ENCODE peak calls at places on chromosomes 12 and 14, in eight cellular contexts. One of them, this sample, is unnamed.

GRCh38 chr14:85252011-85252410 is 277.9 kb upstream of the FLRT2 start:
- DNase-seq in cardiac muscle cell: peak; percentile 74
- DNase-seq in HCT116: no peak
- DNase-seq in tibial artery: no peak
- DNase-seq in body of pancreas: no peak
- DNase-seq in CD8-positive, alpha-beta T cell: no peak
- DNase-seq in heart left ventricle: no peak
- DNase-seq in neural progenitor cell: no peak
- DNase-seq in this sample: peak; percentile 74

GRCh38 chr12:85759217-85759616 is 77.0 kb downstream of the RASSF9 start:
- DNase-seq in cardiac muscle cell: no peak
- DNase-seq in HCT116: no peak
- DNase-seq in tibial artery: no peak
- DNase-seq in body of pancreas: no peak
- DNase-seq in CD8-positive, alpha-beta T cell: no peak
- DNase-seq in heart left ventricle: no peak
- DNase-seq in neural progenitor cell: no peak
- DNase-seq in this sample: no peak

GRCh38 chr12:3003593-3003992 is 44.4 kb downstream of the TEAD4 start:
- DNase-seq in cardiac muscle cell: no peak
- DNase-seq in HCT116: no peak
- DNase-seq in tibial artery: no peak
- DNase-seq in body of pancreas: peak; percentile 87
- DNase-seq in CD8-positive, alpha-beta T cell: no peak
- DNase-seq in heart left ventricle: no peak
- DNase-seq in neural progenitor cell: no peak
- DNase-seq in this sample: no peak

GRCh38 chr12:93833946-93834345 is 156.8 kb downstream of the CRADD start:
- DNase-seq in cardiac muscle cell: no peak
- DNase-seq in HCT116: no peak
- DNase-seq in tibial artery: no peak
- DNase-seq in body of pancreas: no peak
- DNase-seq in CD8-positive, alpha-beta T cell: no peak
- DNase-seq in heart left ventricle: no peak
- DNase-seq in neural progenitor cell: no peak
- DNase-seq in this sample: no peak

GRCh38 chr14:57390806-57391562 is 598 bp downstream of the NAA30 start:
- DNase-seq in cardiac muscle cell: peak; percentile 41
- DNase-seq in HCT116: no peak
- DNase-seq in tibial artery: peak; percentile 77
- DNase-seq in body of pancreas: peak; percentile 36
- DNase-seq in CD8-positive, alpha-beta T cell: peak; percentile 30
- DNase-seq in heart left ventricle: peak; percentile 42
- DNase-seq in neural progenitor cell: peak; percentile 65
- DNase-seq in this sample: no peak

GRCh38 chr12:104999347-104999685 is 13.2 kb downstream of the NOPCHAP1 start:
- DNase-seq in cardiac muscle cell: no peak
- DNase-seq in HCT116: no peak
- DNase-seq in tibial artery: no peak
- DNase-seq in body of pancreas: no peak
- DNase-seq in CD8-positive, alpha-beta T cell: no peak
- DNase-seq in heart left ventricle: no peak
- DNase-seq in neural progenitor cell: no peak
- DNase-seq in this sample: no peak

GRCh38 chr14:58635041-58635440 is 2.7 kb upstream of the DACT1 start:
- DNase-seq in cardiac muscle cell: no peak
- DNase-seq in HCT116: no peak
- DNase-seq in tibial artery: no peak
- DNase-seq in body of pancreas: no peak
- DNase-seq in CD8-positive, alpha-beta T cell: no peak
- DNase-seq in heart left ventricle: no peak
- DNase-seq in neural progenitor cell: no peak
- DNase-seq in this sample: no peak

GRCh38 chr14:43790681-43791080 is 716.4 kb downstream of the FSCB start:
- DNase-seq in cardiac muscle cell: no peak
- DNase-seq in HCT116: no peak
- DNase-seq in tibial artery: no peak
- DNase-seq in body of pancreas: no peak
- DNase-seq in CD8-positive, alpha-beta T cell: no peak
- DNase-seq in heart left ventricle: no peak
- DNase-seq in neural progenitor cell: no peak
- DNase-seq in this sample: peak; percentile 1

GRCh38 chr14:79658224-79658623 is 553.1 kb downstream of the DIO2 start:
- DNase-seq in cardiac muscle cell: no peak
- DNase-seq in HCT116: no peak
- DNase-seq in tibial artery: no peak
- DNase-seq in body of pancreas: no peak
- DNase-seq in CD8-positive, alpha-beta T cell: no peak
- DNase-seq in heart left ventricle: no peak
- DNase-seq in neural progenitor cell: no peak
- DNase-seq in this sample: no peak

GRCh38 chr12:113359939-113360748 is 1.8 kb downstream of the PLBD2 start:
- DNase-seq in cardiac muscle cell: peak; percentile 11
- DNase-seq in HCT116: no peak
- DNase-seq in tibial artery: no peak
- DNase-seq in body of pancreas: no peak
- DNase-seq in CD8-positive, alpha-beta T cell: no peak
- DNase-seq in heart left ventricle: no peak
- DNase-seq in neural progenitor cell: no peak
- DNase-seq in this sample: no peak

DNA sequence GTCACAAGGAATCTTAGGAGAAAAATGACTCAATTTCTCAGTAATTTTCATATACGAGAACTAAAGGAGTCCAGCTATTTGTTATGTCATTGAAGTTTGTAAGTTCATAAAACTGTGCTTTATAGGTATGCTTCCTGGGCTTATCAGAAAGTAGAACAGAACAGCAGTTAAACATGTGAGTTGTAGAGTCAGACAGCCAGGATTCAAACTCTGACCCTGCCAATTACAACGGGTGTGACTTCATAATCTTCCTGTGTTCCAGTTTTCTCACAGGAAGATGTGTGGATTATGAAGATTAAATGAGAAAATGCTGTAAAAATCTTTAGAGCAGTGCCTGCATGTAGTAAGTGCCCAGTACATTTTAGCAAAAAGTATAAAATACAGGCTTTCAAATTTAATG is 8.9 kb downstream of the TRIM9 start:
- DNase-seq in cardiac muscle cell: no peak
- DNase-seq in HCT116: no peak
- DNase-seq in tibial artery: no peak
- DNase-seq in body of pancreas: no peak
- DNase-seq in CD8-positive, alpha-beta T cell: no peak
- DNase-seq in heart left ventricle: no peak
- DNase-seq in neural progenitor cell: no peak
- DNase-seq in this sample: no peak
- H3K27ac ChIP-seq in cardiac muscle cell: no peak overlapping the region
- H3K27ac ChIP-seq in HCT116: no peak overlapping the region
- H3K27ac ChIP-seq in tibial artery: no peak overlapping the region
- H3K27ac ChIP-seq in body of pancreas: no peak overlapping the region
- H3K27ac ChIP-seq in CD8-positive, alpha-beta T cell: no peak overlapping the region
- H3K27ac ChIP-seq in heart left ventricle: no peak overlapping the region
- H3K27ac ChIP-seq in neural progenitor cell: no peak overlapping the region
- H3K27ac ChIP-seq in this sample: no peak overlapping the region

DNA sequence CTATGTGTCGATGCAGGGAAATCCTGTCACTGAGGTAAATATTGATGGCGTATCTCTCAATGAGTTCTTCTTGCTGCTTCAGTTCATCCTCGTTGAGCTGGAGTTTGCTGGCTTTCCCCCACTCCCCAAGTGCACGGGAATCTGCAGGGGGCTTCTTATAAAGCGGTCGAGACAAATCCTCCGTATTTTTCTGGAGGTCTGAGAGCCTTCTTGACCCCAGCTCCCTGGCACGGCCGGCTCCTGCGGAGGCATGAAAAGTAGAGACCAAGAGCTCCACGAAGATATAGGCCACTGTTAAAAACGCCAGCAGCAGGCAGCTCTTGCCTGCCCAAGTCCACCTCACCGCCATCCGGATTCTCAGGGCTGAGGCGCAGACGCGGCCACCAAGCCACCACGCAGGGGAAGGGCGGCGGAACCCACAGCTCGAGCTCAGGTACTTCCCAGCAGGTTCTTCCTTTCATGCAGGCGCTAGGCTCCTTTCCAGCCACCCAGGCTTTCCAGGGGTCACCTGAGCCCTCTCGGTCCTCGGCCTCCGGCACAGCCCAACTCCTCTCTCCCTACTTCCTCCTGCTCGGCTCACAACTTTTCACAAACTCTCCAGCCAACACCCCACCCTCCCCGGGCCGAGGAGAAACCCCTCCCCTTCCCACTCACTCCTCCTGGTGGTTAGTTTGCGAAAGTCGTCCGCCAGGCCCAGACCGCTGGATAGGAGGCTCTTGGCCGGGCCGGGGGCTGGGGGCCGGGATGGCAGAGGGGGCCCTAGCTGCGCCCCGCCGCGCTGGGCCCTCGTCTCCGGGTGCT is at the start of gene GALNT4:
- DNase-seq in cardiac muscle cell: peak; percentile 92
- DNase-seq in HCT116: peak; percentile 62
- DNase-seq in tibial artery: peak; percentile 92
- DNase-seq in body of pancreas: peak; percentile 88
- DNase-seq in CD8-positive, alpha-beta T cell: peak; percentile 72
- DNase-seq in heart left ventricle: peak; percentile 89
- DNase-seq in neural progenitor cell: peak; percentile 90
- DNase-seq in this sample: peak; percentile 80
- H3K4me1 ChIP-seq in cardiac muscle cell: peaks cover 9% of the 10 kb centered on the region
- H3K4me1 ChIP-seq in HCT116: peaks cover 4% of the 10 kb centered on the region
- H3K4me1 ChIP-seq in tibial artery: peaks cover 39% of the 10 kb centered on the region
- H3K4me1 ChIP-seq in body of pancreas: peaks cover 37% of the 10 kb centered on the region
- H3K4me1 ChIP-seq in CD8-positive, alpha-beta T cell: peaks cover 28% of the 10 kb centered on the region
- H3K4me1 ChIP-seq in heart left ventricle: peaks cover 43% of the 10 kb centered on the region
- H3K4me1 ChIP-seq in neural progenitor cell: no peaks in the 10 kb centered on the region
- H3K4me1 ChIP-seq in this sample: no peaks in the 10 kb centered on the region

DNA sequence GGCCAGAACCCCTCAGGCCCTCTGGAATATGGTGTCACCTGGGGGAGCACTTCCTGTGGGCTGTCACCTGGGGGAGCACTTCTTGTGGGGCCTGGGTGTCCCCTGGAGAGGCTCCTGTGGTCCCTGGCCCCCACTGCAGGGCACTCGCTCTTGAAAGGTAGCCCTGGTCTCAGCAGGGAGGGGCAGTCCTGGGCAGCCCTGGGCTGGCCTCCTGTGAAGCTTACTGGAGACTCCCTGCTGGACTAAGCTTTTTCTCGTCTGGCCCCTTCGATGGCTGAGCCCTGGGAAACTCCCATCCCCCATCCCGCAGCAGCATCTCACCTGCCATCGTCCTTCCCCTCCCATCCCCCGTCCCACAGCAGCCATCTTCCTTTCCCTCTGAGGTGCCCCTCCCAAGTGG is 17.7 kb downstream of the FBRSL1 start:
- DNase-seq in cardiac muscle cell: no peak
- DNase-seq in HCT116: no peak
- DNase-seq in tibial artery: no peak
- DNase-seq in body of pancreas: no peak
- DNase-seq in CD8-positive, alpha-beta T cell: no peak
- DNase-seq in heart left ventricle: no peak
- DNase-seq in neural progenitor cell: no peak
- DNase-seq in this sample: no peak
- TF ChIP-seq CTCF in cardiac muscle cell: no peak
- TF ChIP-seq CTCF in HCT116: no peak
- TF ChIP-seq CTCF in tibial artery: no peak
- TF ChIP-seq CTCF in body of pancreas: no peak
- TF ChIP-seq CTCF in CD8-positive, alpha-beta T cell: no peak
- TF ChIP-seq CTCF in heart left ventricle: no peak
- TF ChIP-seq CTCF in neural progenitor cell: peak; percentile 20
- TF ChIP-seq CTCF in this sample: peak; percentile 30

GRCh38 chr14:22497144-22497423 is 91.9 kb downstream of the DAD1 start:
- DNase-seq in cardiac muscle cell: no peak
- DNase-seq in HCT116: no peak
- DNase-seq in tibial artery: no peak
- DNase-seq in body of pancreas: no peak
- DNase-seq in CD8-positive, alpha-beta T cell: no peak
- DNase-seq in heart left ventricle: no peak
- DNase-seq in neural progenitor cell: no peak
- DNase-seq in this sample: no peak

GRCh38 chr14:22493143-22493542 is 95.9 kb downstream of the DAD1 start:
- DNase-seq in cardiac muscle cell: no peak
- DNase-seq in HCT116: no peak
- DNase-seq in tibial artery: no peak
- DNase-seq in body of pancreas: no peak
- DNase-seq in CD8-positive, alpha-beta T cell: no peak
- DNase-seq in heart left ventricle: no peak
- DNase-seq in neural progenitor cell: no peak
- DNase-seq in this sample: no peak

GRCh38 chr14:22492601-22493000 is 96.4 kb downstream of the DAD1 start:
- DNase-seq in cardiac muscle cell: no peak
- DNase-seq in HCT116: no peak
- DNase-seq in tibial artery: no peak
- DNase-seq in body of pancreas: no peak
- DNase-seq in CD8-positive, alpha-beta T cell: no peak
- DNase-seq in heart left ventricle: no peak
- DNase-seq in neural progenitor cell: no peak
- DNase-seq in this sample: no peak

GRCh38 chr14:22493753-22494152 is 95.3 kb downstream of the DAD1 start:
- DNase-seq in cardiac muscle cell: no peak
- DNase-seq in HCT116: no peak
- DNase-seq in tibial artery: no peak
- DNase-seq in body of pancreas: no peak
- DNase-seq in CD8-positive, alpha-beta T cell: no peak
- DNase-seq in heart left ventricle: peak; percentile 39
- DNase-seq in neural progenitor cell: no peak
- DNase-seq in this sample: no peak

DNA sequence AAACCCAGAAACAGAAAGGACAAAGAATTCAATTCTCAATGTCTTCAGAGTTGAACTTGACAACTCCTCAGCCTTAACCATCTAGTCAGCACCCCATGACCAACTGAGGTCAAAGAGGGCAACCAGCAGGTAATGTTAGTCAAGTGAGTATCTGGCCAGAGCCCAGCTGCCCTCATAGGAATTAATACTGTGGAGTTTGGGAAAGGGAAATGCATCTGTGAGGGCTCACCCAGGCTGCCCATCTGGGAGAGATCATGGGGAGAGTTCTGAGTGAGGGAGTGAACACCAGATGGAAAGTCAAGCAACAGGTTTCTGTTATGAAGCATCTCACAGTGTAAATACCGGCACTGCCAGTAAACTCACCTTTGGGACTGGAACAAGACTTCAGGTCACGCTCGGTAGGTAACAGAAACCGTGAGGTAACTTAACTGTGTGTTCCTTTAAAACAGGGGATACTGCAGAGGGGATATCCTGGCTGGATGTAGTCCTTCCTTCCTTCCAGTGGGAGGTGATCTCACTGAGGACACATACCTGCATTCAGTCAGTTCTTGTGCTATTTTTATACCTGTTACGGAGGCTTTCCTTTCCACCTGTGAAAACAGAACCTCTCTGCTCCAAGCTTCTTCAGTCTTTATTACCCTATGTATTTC is 94.4 kb downstream of the DAD1 start:
- DNase-seq in cardiac muscle cell: no peak
- DNase-seq in HCT116: no peak
- DNase-seq in tibial artery: no peak
- DNase-seq in body of pancreas: no peak
- DNase-seq in CD8-positive, alpha-beta T cell: no peak
- DNase-seq in heart left ventricle: no peak
- DNase-seq in neural progenitor cell: no peak
- DNase-seq in this sample: no peak
- H3K27ac ChIP-seq in cardiac muscle cell: no peak overlapping the region
- H3K27ac ChIP-seq in HCT116: no peak overlapping the region
- H3K27ac ChIP-seq in tibial artery: no peak overlapping the region
- H3K27ac ChIP-seq in body of pancreas: no peak overlapping the region
- H3K27ac ChIP-seq in CD8-positive, alpha-beta T cell: peak overlapping the region; percentile 27
- H3K27ac ChIP-seq in heart left ventricle: peak overlapping the region; percentile 63
- H3K27ac ChIP-seq in neural progenitor cell: no peak overlapping the region
- H3K27ac ChIP-seq in this sample: no peak overlapping the region

GRCh38 chr14:104696671-104697316 is 7.4 kb downstream of the INF2 start:
- DNase-seq in cardiac muscle cell: no peak
- DNase-seq in HCT116: no peak
- DNase-seq in tibial artery: no peak
- DNase-seq in body of pancreas: no peak
- DNase-seq in CD8-positive, alpha-beta T cell: no peak
- DNase-seq in heart left ventricle: no peak
- DNase-seq in neural progenitor cell: no peak
- DNase-seq in this sample: no peak
- H3K4me1 ChIP-seq in cardiac muscle cell: peaks cover 19% of the 10 kb centered on the region
- H3K4me1 ChIP-seq in HCT116: peaks cover 7% of the 10 kb centered on the region
- H3K4me1 ChIP-seq in tibial artery: peaks cover 100% of the 10 kb centered on the region
- H3K4me1 ChIP-seq in body of pancreas: peaks cover 4% of the 10 kb centered on the region
- H3K4me1 ChIP-seq in CD8-positive, alpha-beta T cell: peaks cover 44% of the 10 kb centered on the region
- H3K4me1 ChIP-seq in heart left ventricle: peaks cover 86% of the 10 kb centered on the region
- H3K4me1 ChIP-seq in neural progenitor cell: peaks cover 17% of the 10 kb centered on the region
- H3K4me1 ChIP-seq in this sample: peaks cover 4% of the 10 kb centered on the region

This sample was measured in foreskin keratinocyte.